ENCODE peak calls at places on chromosomes 6 and 20, in eight cellular contexts. One of them, this sample, is unnamed.

GRCh38 chr6:143111443-143111842 is 50.8 kb downstream of the AIG1 start:
- DNase-seq in ACHN: no peak
- DNase-seq in NCI-H774: no peak
- DNase-seq in kidney tubule cell: no peak
- DNase-seq in stimulated activated CD4-positive, alpha-beta T cell treated with anti-CD3 and anti-CD28 coated beads, Interleukin-4, amount 100 ng/mL, for 24 hours: no peak
- DNase-seq in activated T-cell treated with anti-CD3 and anti-CD28 coated beads for 4 hours: no peak
- DNase-seq in psoas muscle: no peak
- DNase-seq in activated CD4-positive, CD25-positive, alpha-beta regulatory T cell: no peak
- DNase-seq in this sample: no peak

GRCh38 chr20:40965671-40966070 is 63.0 kb upstream of the TOP1 start:
- DNase-seq in psoas muscle: no peak
- DNase-seq in stimulated activated CD4-positive, alpha-beta T cell treated with anti-CD3 and anti-CD28 coated beads, Interleukin-4, amount 100 ng/mL, for 24 hours: no peak
- DNase-seq in activated CD4-positive, CD25-positive, alpha-beta regulatory T cell: no peak
- DNase-seq in ACHN: no peak
- DNase-seq in activated T-cell treated with anti-CD3 and anti-CD28 coated beads for 4 hours: no peak
- DNase-seq in NCI-H774: no peak
- DNase-seq in kidney tubule cell: no peak
- DNase-seq in this sample: peak; percentile 3

GRCh38 chr6:47138046-47138445 is 95.9 kb upstream of the ADGRF1 start:
- DNase-seq in stimulated activated CD4-positive, alpha-beta T cell treated with anti-CD3 and anti-CD28 coated beads, Interleukin-4, amount 100 ng/mL, for 24 hours: no peak
- DNase-seq in activated CD4-positive, CD25-positive, alpha-beta regulatory T cell: no peak
- DNase-seq in activated T-cell treated with anti-CD3 and anti-CD28 coated beads for 4 hours: no peak
- DNase-seq in kidney tubule cell: peak; percentile 13
- DNase-seq in NCI-H774: no peak
- DNase-seq in psoas muscle: no peak
- DNase-seq in ACHN: no peak
- DNase-seq in this sample: no peak

GRCh38 chr20:11917663-11918062 is at the start of gene BTBD3:
- DNase-seq in activated CD4-positive, CD25-positive, alpha-beta regulatory T cell: no peak
- DNase-seq in stimulated activated CD4-positive, alpha-beta T cell treated with anti-CD3 and anti-CD28 coated beads, Interleukin-4, amount 100 ng/mL, for 24 hours: no peak
- DNase-seq in psoas muscle: peak; percentile 60
- DNase-seq in NCI-H774: peak; percentile 75
- DNase-seq in activated T-cell treated with anti-CD3 and anti-CD28 coated beads for 4 hours: no peak
- DNase-seq in kidney tubule cell: peak; percentile 76
- DNase-seq in ACHN: peak; percentile 54
- DNase-seq in this sample: no peak

GRCh38 chr6:54801669-54802068 is 44.9 kb upstream of the FAM83B start:
- DNase-seq in ACHN: peak; percentile 56
- DNase-seq in stimulated activated CD4-positive, alpha-beta T cell treated with anti-CD3 and anti-CD28 coated beads, Interleukin-4, amount 100 ng/mL, for 24 hours: no peak
- DNase-seq in NCI-H774: no peak
- DNase-seq in activated T-cell treated with anti-CD3 and anti-CD28 coated beads for 4 hours: no peak
- DNase-seq in psoas muscle: no peak
- DNase-seq in activated CD4-positive, CD25-positive, alpha-beta regulatory T cell: no peak
- DNase-seq in kidney tubule cell: peak; percentile 80
- DNase-seq in this sample: no peak

GRCh38 chr6:39200498-39201020 is 28.7 kb downstream of the KCNK5 start:
- DNase-seq in psoas muscle: peak; percentile 7
- DNase-seq in kidney tubule cell: no peak
- DNase-seq in ACHN: no peak
- DNase-seq in stimulated activated CD4-positive, alpha-beta T cell treated with anti-CD3 and anti-CD28 coated beads, Interleukin-4, amount 100 ng/mL, for 24 hours: no peak
- DNase-seq in activated CD4-positive, CD25-positive, alpha-beta regulatory T cell: no peak
- DNase-seq in NCI-H774: no peak
- DNase-seq in activated T-cell treated with anti-CD3 and anti-CD28 coated beads for 4 hours: no peak
- DNase-seq in this sample: no peak

GRCh38 chr20:53346266-53346665 is 247.4 kb downstream of the ZNF217 start:
- DNase-seq in kidney tubule cell: no peak
- DNase-seq in NCI-H774: no peak
- DNase-seq in ACHN: no peak
- DNase-seq in activated CD4-positive, CD25-positive, alpha-beta regulatory T cell: no peak
- DNase-seq in activated T-cell treated with anti-CD3 and anti-CD28 coated beads for 4 hours: no peak
- DNase-seq in stimulated activated CD4-positive, alpha-beta T cell treated with anti-CD3 and anti-CD28 coated beads, Interleukin-4, amount 100 ng/mL, for 24 hours: no peak
- DNase-seq in psoas muscle: no peak
- DNase-seq in this sample: no peak

GRCh38 chr6:158625881-158626305 is 18.6 kb downstream of the DYNLT1 start:
- DNase-seq in activated T-cell treated with anti-CD3 and anti-CD28 coated beads for 4 hours: no peak
- DNase-seq in psoas muscle: no peak
- DNase-seq in stimulated activated CD4-positive, alpha-beta T cell treated with anti-CD3 and anti-CD28 coated beads, Interleukin-4, amount 100 ng/mL, for 24 hours: no peak
- DNase-seq in NCI-H774: no peak
- DNase-seq in ACHN: no peak
- DNase-seq in activated CD4-positive, CD25-positive, alpha-beta regulatory T cell: no peak
- DNase-seq in kidney tubule cell: no peak
- DNase-seq in this sample: no peak

GRCh38 chr6:141996823-141997222 is 135.9 kb upstream of the GJE1 start:
- DNase-seq in activated T-cell treated with anti-CD3 and anti-CD28 coated beads for 4 hours: no peak
- DNase-seq in stimulated activated CD4-positive, alpha-beta T cell treated with anti-CD3 and anti-CD28 coated beads, Interleukin-4, amount 100 ng/mL, for 24 hours: no peak
- DNase-seq in psoas muscle: no peak
- DNase-seq in activated CD4-positive, CD25-positive, alpha-beta regulatory T cell: no peak
- DNase-seq in NCI-H774: no peak
- DNase-seq in kidney tubule cell: no peak
- DNase-seq in ACHN: no peak
- DNase-seq in this sample: no peak

GRCh38 chr20:46286380-46286779 is 21.9 kb downstream of the CDH22 start:
- DNase-seq in psoas muscle: no peak
- DNase-seq in kidney tubule cell: no peak
- DNase-seq in activated CD4-positive, CD25-positive, alpha-beta regulatory T cell: no peak
- DNase-seq in stimulated activated CD4-positive, alpha-beta T cell treated with anti-CD3 and anti-CD28 coated beads, Interleukin-4, amount 100 ng/mL, for 24 hours: no peak
- DNase-seq in activated T-cell treated with anti-CD3 and anti-CD28 coated beads for 4 hours: no peak
- DNase-seq in ACHN: no peak
- DNase-seq in NCI-H774: no peak
- DNase-seq in this sample: no peak

GRCh38 chr20:52010541-52010940 is 181.0 kb downstream of the ZFP64 start:
- DNase-seq in stimulated activated CD4-positive, alpha-beta T cell treated with anti-CD3 and anti-CD28 coated beads, Interleukin-4, amount 100 ng/mL, for 24 hours: no peak
- DNase-seq in psoas muscle: no peak
- DNase-seq in activated CD4-positive, CD25-positive, alpha-beta regulatory T cell: no peak
- DNase-seq in NCI-H774: no peak
- DNase-seq in ACHN: no peak
- DNase-seq in kidney tubule cell: no peak
- DNase-seq in activated T-cell treated with anti-CD3 and anti-CD28 coated beads for 4 hours: no peak
- DNase-seq in this sample: no peak

GRCh38 chr6:159646731-159647130 is 46.3 kb downstream of the SOD2 start:
- DNase-seq in NCI-H774: no peak
- DNase-seq in activated CD4-positive, CD25-positive, alpha-beta regulatory T cell: no peak
- DNase-seq in activated T-cell treated with anti-CD3 and anti-CD28 coated beads for 4 hours: no peak
- DNase-seq in kidney tubule cell: peak; percentile 93
- DNase-seq in ACHN: no peak
- DNase-seq in psoas muscle: no peak
- DNase-seq in stimulated activated CD4-positive, alpha-beta T cell treated with anti-CD3 and anti-CD28 coated beads, Interleukin-4, amount 100 ng/mL, for 24 hours: no peak
- DNase-seq in this sample: no peak

GRCh38 chr6:44045672-44046015 is 81.6 kb downstream of the MRPL14 start:
- DNase-seq in activated CD4-positive, CD25-positive, alpha-beta regulatory T cell: no peak
- DNase-seq in NCI-H774: no peak
- DNase-seq in kidney tubule cell: no peak
- DNase-seq in activated T-cell treated with anti-CD3 and anti-CD28 coated beads for 4 hours: no peak
- DNase-seq in stimulated activated CD4-positive, alpha-beta T cell treated with anti-CD3 and anti-CD28 coated beads, Interleukin-4, amount 100 ng/mL, for 24 hours: no peak
- DNase-seq in psoas muscle: no peak
- DNase-seq in ACHN: no peak
- DNase-seq in this sample: no peak

This sample was measured in activated CD4-positive, alpha-beta memory T cell treated with anti-CD3 and anti-CD28 coated beads, Interleukin-2, amount 10 ng/mL, durations not matched to agents 7 days and 5 days.